ENCODE peak calls at places on chromosomes 7 and 10, in five cellular contexts. J is brain microvascular endothelial cell, G is NB4, W is transverse colon, N is IMR-90. H is an unnamed sample.

GRCh38 chr10:3365630-3366029 is 193.0 kb upstream of the PITRM1 start:
- DNase-seq in N (no peak), W (no peak), G (no peak), J (no peak), H (no peak)

GRCh38 chr7:44595934-44596635 is 10.3 kb upstream of the OGDH start:
- DNase-seq in N (peak; percentile 16), G (no peak), J (no peak), W (no peak), H (no peak)

GRCh38 chr10:110016037-110016436 is 8.3 kb downstream of the ADD3 start:
- DNase-seq in N (peak; percentile 28), G (no peak), J (no peak), W (no peak), H (no peak)

GRCh38 chr10:65319493-65319892 is 1606.3 kb upstream of the LRRTM3 start:
- DNase-seq in J (no peak), N (no peak), W (no peak), G (no peak), H (no peak)

GRCh38 chr10:3094565-3095168 is 27.3 kb downstream of the PFKP start:
- DNase-seq in G (no peak), W (no peak), N (peak; percentile 29), J (no peak), H (no peak)

GRCh38 chr10:107611101-107611500 is 446.6 kb upstream of the SORCS1 start:
- DNase-seq in N (no peak), J (no peak), W (no peak), G (no peak), H (no peak)

GRCh38 chr7:55515569-55516279 is 56.6 kb downstream of the VOPP1 start:
- DNase-seq in N (no peak), J (no peak), G (no peak), W (no peak), H (no peak)

GRCh38 chr10:12807096-12807755 is 194.3 kb downstream of the CCDC3 start:
- DNase-seq in J (no peak), W (no peak), G (no peak), N (no peak), H (no peak)

GRCh38 chr7:107147464-107148214 is 21.2 kb upstream of the HBP1 start:
- DNase-seq in G (peak; percentile 55), W (no peak), J (peak; percentile 32), N (peak; percentile 47), H (no peak)

GRCh38 chr7:919924-920341 is 34.5 kb downstream of the ADAP1 start:
- DNase-seq in N (no peak), G (no peak), W (peak; percentile 71), J (no peak), H (no peak)

GRCh38 chr10:71045188-71045841 is 156.9 kb upstream of the PCBD1 start:
- DNase-seq in N (no peak), W (no peak), G (peak; percentile 59), J (no peak), H (no peak)

GRCh38 chr7:115477193-115477651 is 553.3 kb downstream of the TFEC start:
- DNase-seq in W (peak; percentile 19), N (no peak), J (no peak), G (no peak), H (no peak)

GRCh38 chr7:149772236-149772820 is 1.1 kb downstream of the ZNF467 start:
- DNase-seq in J (no peak), G (no peak), N (no peak), W (peak; percentile 25), H (no peak)

GRCh38 chr7:28958235-28958945 is at the start of gene TRIL:
- DNase-seq in G (no peak), J (peak; percentile 45), N (peak; percentile 50), W (peak; percentile 63), H (peak; percentile 74)

GRCh38 chr7:18583305-18583704 is 87.8 kb downstream of the HDAC9 start:
- DNase-seq in G (no peak), W (no peak), J (peak; percentile 57), N (peak; percentile 67), H (no peak)

GRCh38 chr10:44948713-44949112 is 10.9 kb upstream of the RASSF4 start:
- DNase-seq in W (no peak), N (no peak), J (no peak), G (no peak), H (no peak)

GRCh38 chr7:131238260-131238940 is 89.3 kb upstream of the MKLN1 start:
- DNase-seq in N (peak; percentile 81), G (peak; percentile 58), W (no peak), J (peak; percentile 77), H (no peak)

GRCh38 chr10:48594371-48594770 is 10.5 kb downstream of the ARHGAP22 start:
- DNase-seq in J (no peak), N (no peak), W (no peak), G (no peak), H (no peak)

GRCh38 chr10:4409281-4409680 is 416.7 kb upstream of the AKR1E2 start:
- DNase-seq in J (no peak), G (no peak), W (no peak), N (no peak), H (no peak)

GRCh38 chr7:74452748-74453320 is 872 bp upstream of the GTF2IRD1 start:
- DNase-seq in N (no peak), W (peak; percentile 63), G (no peak), J (no peak), H (no peak)

GRCh38 chr7:44107961-44108767 is 4.0 kb downstream of the AEBP1 start:
- DNase-seq in J (no peak), G (no peak), N (no peak), W (no peak), H (no peak)

GRCh38 chr10:100744980-100745881 is at the start of gene PAX2:
- DNase-seq in G (peak; percentile 50), N (no peak), J (no peak), W (no peak), H (no peak)

GRCh38 chr10:97673736-97674525 is 13.1 kb downstream of the AVPI1 start:
- DNase-seq in N (peak; percentile 79), W (no peak), J (peak; percentile 25), G (peak; percentile 82), H (no peak)

GRCh38 chr10:126905776-126906703 is 812 bp downstream of the DOCK1 start:
- DNase-seq in G (no peak), J (no peak), N (peak; percentile 52), W (peak; percentile 26), H (no peak)

GRCh38 chr7:38057829-38058228 is 120.2 kb upstream of the STARD3NL start:
- DNase-seq in W (no peak), J (no peak), N (no peak), G (no peak), H (no peak)

DNA sequence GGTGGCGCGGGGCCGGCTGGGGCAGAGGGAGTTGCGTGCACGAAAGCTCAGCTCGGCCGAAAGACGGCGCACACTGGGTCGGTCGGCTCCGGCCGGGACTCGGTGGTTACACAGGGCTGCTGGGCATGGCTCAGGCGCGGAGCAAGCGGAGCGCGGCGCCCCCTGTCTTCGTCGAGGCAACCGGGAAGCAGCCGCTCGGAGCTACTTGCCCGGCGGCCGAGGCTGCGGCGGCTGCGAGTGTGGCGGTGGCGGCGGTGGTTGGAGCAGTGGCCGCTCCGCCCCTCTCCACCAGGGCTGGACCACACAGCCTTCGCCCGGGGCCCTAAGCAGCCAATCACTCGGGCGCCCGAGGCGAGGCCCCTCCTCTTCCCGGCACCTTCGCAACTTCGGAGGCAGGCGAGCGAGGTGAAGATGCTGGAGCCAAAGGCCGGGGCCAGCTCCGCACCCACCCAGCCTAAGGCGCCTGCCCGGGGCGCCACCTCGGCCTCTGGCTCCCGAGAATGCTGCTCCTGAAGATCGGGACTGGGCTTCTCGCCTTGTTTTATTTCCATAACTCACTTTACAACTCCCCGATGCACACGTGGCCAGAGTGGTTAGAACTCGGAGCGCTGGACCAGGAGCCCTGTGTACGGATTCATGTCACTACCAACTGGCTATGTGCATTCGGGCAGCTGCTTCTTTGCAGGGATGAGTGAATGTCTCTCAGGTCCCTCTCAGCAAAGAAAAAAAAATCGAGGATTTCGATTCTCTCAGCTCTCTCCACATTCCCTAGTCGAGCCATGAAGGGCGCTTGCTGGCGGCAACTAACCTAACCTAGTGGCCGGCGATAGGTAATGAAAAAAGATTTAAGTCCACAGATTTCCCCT is at the start of gene TLL2:
- DNase-seq in G (peak; percentile 92), W (peak; percentile 87), J (peak; percentile 85), N (peak; percentile 84), H (peak; percentile 65)
- H3K4me3 ChIP-seq in G (peak within 1 kb of the TSS; percentile 33), W (peak within 1 kb of the TSS; percentile 35), J (peak within 1 kb of the TSS; percentile 53), N (peak within 1 kb of the TSS; percentile 32), H (peak within 1 kb of the TSS; percentile 10)

DNA sequence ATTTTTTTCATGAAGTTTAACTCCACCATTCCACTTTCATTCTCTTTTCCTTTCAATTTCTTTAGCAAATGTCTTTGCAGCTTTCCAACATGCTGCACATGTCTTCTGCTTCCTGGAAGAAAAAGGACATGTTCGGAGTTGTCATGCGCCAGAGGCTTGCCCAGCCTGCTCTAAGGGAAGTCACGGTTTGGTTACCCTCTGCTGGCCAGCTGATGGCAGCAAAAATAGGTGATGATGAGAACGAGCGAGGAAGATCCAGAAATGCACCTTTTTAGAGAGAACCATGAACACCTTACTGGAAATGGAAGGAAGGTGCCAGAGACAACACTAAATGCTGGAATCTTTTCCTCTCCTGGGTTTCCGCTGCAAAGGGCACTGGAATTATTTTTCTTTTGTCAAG is 4.9 kb upstream of the ZSCAN21 start:
- DNase-seq in J (no peak), G (no peak), W (peak; percentile 52), N (no peak), H (no peak)
- H3K4me3 ChIP-seq in J (no peak overlapping the region), G (no peak overlapping the region), W (no peak overlapping the region), N (no peak overlapping the region), H (no peak overlapping the region)

GRCh38 chr7:11212816-11213215 is 239.1 kb downstream of the PHF14 start:
- DNase-seq in J (no peak), W (no peak), N (peak; percentile 37), G (no peak), H (no peak)
- H3K4me3 ChIP-seq in J (no peak overlapping the region), W (no peak overlapping the region), N (no peak overlapping the region), G (no peak overlapping the region), H (no peak overlapping the region)

DNA sequence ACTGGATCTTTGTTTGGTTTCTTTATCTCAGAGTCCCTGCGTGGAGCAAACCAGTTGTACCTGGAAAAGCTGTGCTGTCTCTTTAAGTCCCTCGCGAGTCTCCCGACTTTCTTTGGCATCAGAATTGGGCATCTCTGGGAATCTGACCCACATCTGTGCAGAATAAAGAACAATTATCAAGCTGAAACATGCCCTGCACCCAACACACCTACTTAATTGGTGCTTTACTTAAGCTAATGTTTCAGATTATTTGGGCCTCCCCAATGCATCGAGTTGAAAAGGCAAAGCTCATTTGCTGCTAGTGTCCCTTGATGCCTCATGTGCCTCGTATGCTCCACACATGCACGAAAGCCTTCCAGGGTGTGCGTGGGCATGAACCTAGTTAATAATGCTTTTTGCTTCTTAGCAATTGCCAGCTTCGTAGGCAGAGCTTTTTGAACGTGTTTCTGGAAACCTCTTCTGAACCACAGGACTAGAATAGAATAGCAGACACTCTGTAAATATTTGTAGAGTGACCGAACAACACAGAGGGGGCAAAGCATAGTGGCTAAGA is 26.6 kb upstream of the FGFR2 start:
- DNase-seq in J (no peak), G (no peak), N (no peak), W (no peak), H (no peak)
- H3K4me3 ChIP-seq in J (no peak overlapping the region), G (no peak overlapping the region), N (no peak overlapping the region), W (no peak overlapping the region), H (no peak overlapping the region)

GRCh38 chr7:91492317-91492716 is 228.1 kb downstream of the FZD1 start:
- DNase-seq in G (no peak), N (no peak), J (no peak), W (no peak), H (no peak)
- H3K4me3 ChIP-seq in G (no peak overlapping the region), N (no peak overlapping the region), J (no peak overlapping the region), W (no peak overlapping the region), H (no peak overlapping the region)